ENCODE peak calls at places on chromosome 19, in ten cellular contexts. Z, J, P, W, I, S, V, Q, M and D are unnamed samples.

GRCh38 chr19:41646589-41647204 is 19.8 kb upstream of the CEACAM4 start:
- DNase-seq in J (peak), V (peak), M (no peak), Z (peak), P (no peak), W (no peak), Q (no peak), I (no peak), S (no peak), D (peak)

GRCh38 chr19:4052993-4053422 is 13.7 kb downstream of the ZBTB7A start:
- DNase-seq in M (no peak), P (no peak), Q (no peak), V (peak), I (peak), S (no peak), W (no peak), J (no peak), Z (no peak), D (no peak)

GRCh38 chr19:19205416-19206410 is 2.5 kb upstream of the NR2C2AP start:
- DNase-seq in V (no peak), S (no peak), M (no peak), W (no peak), J (no peak), Z (no peak), Q (no peak), P (no peak), I (no peak), D (no peak)

GRCh38 chr19:36719687-36720556 is 32.5 kb downstream of the ZNF567 start:
- DNase-seq in V (peak), S (no peak), J (peak), M (no peak), W (no peak), Q (no peak), P (peak), Z (no peak), I (peak), D (no peak)

GRCh38 chr19:34838753-34839431 is 65.9 kb upstream of the ZNF599 start:
- DNase-seq in V (peak), Q (peak), P (peak), I (no peak), Z (peak), J (peak), W (no peak), S (no peak), M (no peak), D (no peak)

GRCh38 chr19:27906081-27906480 is 1306.9 kb downstream of the UQCRFS1 start:
- DNase-seq in M (no peak), W (no peak), J (no peak), V (no peak), S (no peak), P (no peak), Q (no peak), I (no peak), Z (no peak), D (no peak)

GRCh38 chr19:38736413-38737280 is 7.6 kb downstream of the CAPN12 start:
- DNase-seq in V (peak), P (no peak), Z (peak), S (no peak), W (no peak), I (no peak), Q (peak), M (no peak), J (peak), D (no peak)

GRCh38 chr19:7870571-7871279 is 3.5 kb downstream of the PRR36 start:
- DNase-seq in I (peak), Q (peak), P (peak), M (no peak), V (peak), S (peak), W (no peak), J (peak), Z (peak), D (no peak)

GRCh38 chr19:55490478-55491436 is 2.5 kb downstream of the SSC5D start:
- DNase-seq in P (no peak), I (no peak), Z (no peak), Q (no peak), V (peak), J (no peak), W (no peak), M (no peak), S (no peak), D (no peak)

GRCh38 chr19:29328586-29328985 is 115.6 kb upstream of the UQCRFS1 start:
- DNase-seq in W (no peak), Q (no peak), Z (no peak), P (no peak), V (no peak), I (no peak), M (no peak), J (no peak), S (no peak), D (no peak)

GRCh38 chr19:2699413-2700142 is 2.9 kb downstream of the GNG7 start:
- DNase-seq in M (no peak), I (no peak), J (no peak), V (no peak), Z (no peak), W (no peak), S (no peak), P (no peak), Q (no peak), D (no peak)